ENCODE peak calls at places on chromosomes 6 and 20, in nine cellular contexts. U is neuronal stem cell, Q is omental fat pad, P is iPS-NIHi11, M is sciatic nerve, J is NCI-H345, E is stromal cell of bone marrow, Z is NCI-H1694 treated with DMSO at 0.1 percent for 48 hours, K is posterior vena cava. X is an unnamed sample.

GRCh38 chr20:45518282-45518681 is 2.9 kb upstream of the SPINT3 start:
- DNase-seq in U (no peak), Q (no peak), P (peak), M (no peak), J (no peak), E (no peak), Z (no peak), K (no peak), X (no peak)

GRCh38 chr6:75588947-75589346 is 12.7 kb upstream of the SENP6 start:
- DNase-seq in U (no peak), Q (no peak), P (no peak), M (no peak), J (no peak), E (no peak), Z (no peak), K (no peak), X (no peak)

GRCh38 chr6:13715444-13715883 is 3.8 kb upstream of the RANBP9 start:
- DNase-seq in U (no peak), Q (no peak), P (no peak), M (no peak), J (no peak), E (no peak), Z (no peak), K (no peak), X (no peak)

GRCh38 chr20:31740208-31740607 is 1.1 kb downstream of the TPX2 start:
- DNase-seq in U (no peak), Q (no peak), P (no peak), M (no peak), J (no peak), E (no peak), Z (no peak), K (no peak), X (no peak)

GRCh38 chr6:165663736-165664552 is 903 bp upstream of the PDE10A start:
- DNase-seq in U (peak), Q (no peak), P (peak), M (no peak), J (no peak), E (no peak), Z (no peak), K (no peak), X (peak)

GRCh38 chr6:21596379-21597242 is 3.1 kb downstream of the SOX4 start:
- DNase-seq in U (no peak), Q (peak), P (peak), M (peak), J (peak), E (peak), Z (peak), K (peak), X (peak)

GRCh38 chr6:167739721-167740475 is 86.8 kb upstream of the AFDN start:
- DNase-seq in U (no peak), Q (no peak), P (no peak), M (no peak), J (no peak), E (no peak), Z (no peak), K (no peak), X (no peak)

GRCh38 chr20:7828437-7828836 is 111.8 kb downstream of the HAO1 start:
- DNase-seq in U (no peak), Q (no peak), P (no peak), M (no peak), J (no peak), E (peak), Z (no peak), K (no peak), X (no peak)

GRCh38 chr6:79137671-79138070 is 59.6 kb upstream of the PHIP start:
- DNase-seq in U (no peak), Q (no peak), P (no peak), M (no peak), J (no peak), E (no peak), Z (no peak), K (no peak), X (no peak)

GRCh38 chr20:16819483-16819882 is 71.3 kb downstream of the OTOR start:
- DNase-seq in U (no peak), Q (no peak), P (no peak), M (no peak), J (no peak), E (no peak), Z (no peak), K (no peak), X (no peak)

GRCh38 chr6:154715449-154715848 is 17.8 kb upstream of the SCAF8 start:
- DNase-seq in U (no peak), Q (no peak), P (no peak), M (no peak), J (no peak), E (no peak), Z (no peak), K (no peak), X (no peak)

GRCh38 chr6:40997256-40997957 is 41.6 kb downstream of the UNC5CL start:
- DNase-seq in U (peak), Q (no peak), P (peak), M (no peak), J (peak), E (peak), Z (no peak), K (no peak), X (peak)

GRCh38 chr6:106637718-106638341 is 8.5 kb downstream of the QRSL1 start:
- DNase-seq in U (no peak), Q (no peak), P (no peak), M (no peak), J (no peak), E (no peak), Z (no peak), K (no peak), X (no peak)

X was measured in ecto neural progenitor cell.